ENCODE peak calls at places on chromosomes 2 and 18, in ten cellular contexts. Z, K, D, S, E, V, N, J, H and I are unnamed samples.

GRCh38 chr2:23460228-23460627 is 75.2 kb downstream of the KLHL29 start:
- DNase-seq in E (no peak), H (no peak), J (no peak), Z (peak; percentile 46), N (no peak), V (no peak), S (peak; percentile 39), K (peak; percentile 4), D (no peak), I (no peak)

GRCh38 chr2:61855178-61855523 is 1.3 kb upstream of the FAM161A start:
- DNase-seq in N (peak; percentile 51), J (peak; percentile 45), E (no peak), S (peak; percentile 49), Z (no peak), K (no peak), V (peak; percentile 49), D (no peak), H (no peak), I (no peak)

GRCh38 chr2:41495050-41495449 is 552.8 kb upstream of the PKDCC start:
- DNase-seq in S (no peak), Z (peak; percentile 13), V (no peak), K (peak; percentile 25), J (no peak), D (no peak), E (no peak), N (peak; percentile 12), H (no peak), I (no peak)

GRCh38 chr2:177592945-177593344 is 200.4 kb downstream of the AGPS start:
- DNase-seq in V (no peak), H (no peak), D (no peak), S (no peak), E (no peak), J (no peak), K (no peak), Z (no peak), N (no peak), I (no peak)

GRCh38 chr18:69636529-69637301 is 236.0 kb downstream of the DOK6 start:
- DNase-seq in K (no peak), S (no peak), J (peak; percentile 6), H (peak; percentile 47), E (no peak), D (no peak), V (no peak), N (peak; percentile 33), Z (peak; percentile 66), I (no peak)

GRCh38 chr18:48580782-48581181 is 42.0 kb downstream of the CTIF start:
- DNase-seq in H (peak; percentile 67), V (no peak), Z (peak; percentile 65), N (peak; percentile 41), J (no peak), D (no peak), S (no peak), E (no peak), K (no peak), I (no peak)

GRCh38 chr2:180175736-180176135 is 168.6 kb upstream of the CWC22 start:
- DNase-seq in K (no peak), D (no peak), S (no peak), V (no peak), E (no peak), N (no peak), J (no peak), H (no peak), Z (no peak), I (no peak)

GRCh38 chr2:148362144-148362796 is 282.3 kb upstream of the EPC2 start:
- DNase-seq in E (no peak), J (peak; percentile 39), V (no peak), N (no peak), H (peak; percentile 41), Z (peak; percentile 28), S (no peak), K (no peak), D (no peak), I (no peak)

GRCh38 chr2:69734040-69734611 is 7.8 kb upstream of the ANXA4 start:
- DNase-seq in E (no peak), Z (no peak), D (no peak), S (no peak), V (no peak), H (no peak), K (no peak), J (peak; percentile 86), N (no peak), I (no peak)

DNA sequence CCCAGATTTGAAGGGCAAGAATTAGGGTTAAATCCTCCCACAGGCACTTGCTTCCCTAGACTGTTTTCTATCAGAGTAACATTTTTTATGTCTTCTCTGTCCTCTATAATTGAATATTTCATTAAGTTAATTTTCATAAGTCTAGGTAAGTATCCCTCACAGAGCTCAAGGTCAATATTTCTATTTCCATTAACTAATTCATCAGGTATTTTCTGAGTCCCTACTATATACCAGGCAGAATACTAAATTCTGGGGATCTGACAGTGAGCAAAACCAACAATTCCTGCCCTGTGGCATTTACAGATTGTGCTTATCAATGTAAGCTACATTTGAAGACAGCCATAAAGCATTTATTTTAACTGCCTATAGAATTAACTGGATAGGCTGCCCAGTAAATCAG is 86.4 kb upstream of the RBBP8 start:
- DNase-seq in E (no peak), K (no peak), N (no peak), V (no peak), Z (no peak), D (no peak), S (no peak), H (no peak), J (no peak), I (no peak)
- TF ChIP-seq CTCF in E (no peak), K (no peak), N (no peak), V (no peak), Z (no peak), D (peak; percentile 12), S (no peak), H (no peak), J (no peak), I (no peak)

GRCh38 chr2:160399880-160400279 is 93.7 kb downstream of the RBMS1 start:
- DNase-seq in J (no peak), K (no peak), N (peak; percentile 13), D (no peak), Z (peak; percentile 29), S (no peak), H (no peak), E (no peak), V (no peak), I (no peak)
- H3K4me1 ChIP-seq in J (peaks cover 12% of the 10 kb centered on the region), K (peaks cover 60% of the 10 kb centered on the region), N (peaks cover 76% of the 10 kb centered on the region), D (peaks cover 81% of the 10 kb centered on the region), Z (peaks cover 63% of the 10 kb centered on the region), S (peaks cover 56% of the 10 kb centered on the region), H (peaks cover 7% of the 10 kb centered on the region), E (peaks cover 84% of the 10 kb centered on the region), V (no peaks in the 10 kb centered on the region), I (peaks cover 63% of the 10 kb centered on the region)

GRCh38 chr2:124380350-124380749 is 355.3 kb downstream of the CNTNAP5 start:
- DNase-seq in K (no peak), Z (no peak), V (no peak), H (no peak), J (no peak), S (no peak), E (no peak), N (no peak), D (no peak), I (no peak)

DNA sequence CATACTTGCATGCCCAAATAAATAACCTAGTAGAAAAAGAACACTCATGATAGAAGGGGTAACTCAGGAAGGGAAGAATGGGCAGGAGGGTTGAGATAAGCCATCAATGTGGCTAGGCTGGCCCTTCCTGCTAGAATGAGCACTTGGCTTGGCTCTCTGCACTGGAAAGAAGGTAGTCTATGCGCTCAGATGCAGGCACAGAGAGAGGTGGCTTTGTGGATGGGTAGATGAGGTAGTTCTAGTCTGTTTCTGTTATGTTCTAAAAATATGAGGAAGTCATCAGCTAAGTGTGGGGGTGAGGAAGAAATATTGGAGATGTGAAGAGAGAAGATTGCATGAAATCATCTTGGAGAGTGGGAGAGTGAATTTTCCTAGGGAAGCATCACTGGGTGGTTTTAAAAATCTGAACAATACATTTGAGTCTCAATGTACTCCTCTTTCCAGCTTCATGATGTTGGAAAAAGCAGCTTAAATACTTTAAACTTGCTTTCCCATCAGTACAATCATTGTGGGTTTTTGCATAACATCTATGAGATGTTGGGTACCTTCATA is 357.1 kb downstream of the CNTNAP5 start:
- DNase-seq in D (no peak), J (no peak), V (no peak), Z (no peak), K (no peak), E (no peak), H (no peak), S (no peak), N (no peak), I (no peak)
- TF ChIP-seq CTCF in D (no peak), J (no peak), V (no peak), Z (no peak), K (no peak), E (no peak), H (no peak), S (no peak), N (no peak), I (no peak)

GRCh38 chr2:240581811-240582210 is 4.7 kb upstream of the CAPN10 start:
- DNase-seq in Z (no peak), N (no peak), K (no peak), V (no peak), S (peak; percentile 42), J (no peak), D (no peak), E (no peak), H (no peak), I (no peak)

GRCh38 chr2:240578110-240578450 is 8.5 kb upstream of the CAPN10 start:
- DNase-seq in K (no peak), J (no peak), V (no peak), E (no peak), Z (no peak), H (no peak), N (no peak), S (no peak), D (no peak), I (no peak)

GRCh38 chr2:240578488-240578887 is 8.0 kb upstream of the CAPN10 start:
- DNase-seq in N (no peak), D (no peak), Z (no peak), V (no peak), E (no peak), H (no peak), J (no peak), S (no peak), K (no peak), I (no peak)

GRCh38 chr2:240579071-240579762 is 7.3 kb upstream of the CAPN10 start:
- DNase-seq in Z (no peak), K (no peak), S (no peak), H (no peak), N (no peak), V (no peak), J (no peak), E (no peak), D (no peak), I (no peak)

GRCh38 chr2:240579771-240580614 is 6.5 kb upstream of the CAPN10 start:
- DNase-seq in Z (peak; percentile 76), E (peak; percentile 53), N (peak; percentile 52), K (peak; percentile 76), S (peak; percentile 93), V (peak; percentile 69), J (peak; percentile 96), D (no peak), H (peak; percentile 77), I (peak; percentile 92)
- H3K4me1 ChIP-seq in Z (peaks cover 4% of the 10 kb centered on the region), E (peaks cover 30% of the 10 kb centered on the region), N (peaks cover 4% of the 10 kb centered on the region), K (peaks cover 61% of the 10 kb centered on the region), S (peaks cover 52% of the 10 kb centered on the region), V (peaks cover 13% of the 10 kb centered on the region), J (peaks cover 61% of the 10 kb centered on the region), D (peaks cover 28% of the 10 kb centered on the region), H (peaks cover 3% of the 10 kb centered on the region), I (peaks cover 32% of the 10 kb centered on the region)

GRCh38 chr2:215847056-215847455 is 166.3 kb downstream of the MREG start:
- DNase-seq in Z (no peak), J (no peak), K (no peak), D (no peak), S (no peak), V (no peak), H (no peak), N (no peak), E (no peak), I (no peak)
- TF ChIP-seq CTCF in Z (no peak), J (no peak), K (no peak), D (no peak), S (no peak), V (no peak), H (no peak), N (no peak), E (no peak), I (no peak)